ENCODE peak calls at places on chromosomes 2 and 18, in six cellular contexts. Z is LoVo; F is GM12892; G is activated CD4-positive, alpha-beta T cell treated with anti-CD3 and anti-CD28 coated beads, Interleukin-2, amount 50 U/mL, for 48 hours; V is astrocyte of the hippocampus; T is ovary. J is an unnamed sample.

GRCh38 chr2:226060228-226060627 is 660.7 kb downstream of the NYAP2 start:
- DNase-seq in Z (no peak), F (no peak), G (no peak), V (no peak), T (no peak), J (no peak)

GRCh38 chr2:174771631-174772491 is 7.6 kb upstream of the CHRNA1 start:
- DNase-seq in Z (peak), F (peak), G (peak), V (peak), T (peak), J (no peak)

GRCh38 chr2:145914716-145915115 is 1394.8 kb upstream of the ZEB2 start:
- DNase-seq in Z (no peak), F (no peak), G (no peak), V (no peak), T (no peak), J (no peak)

GRCh38 chr18:48531979-48532378 is 6.9 kb upstream of the CTIF start:
- DNase-seq in Z (no peak), F (no peak), G (no peak), V (no peak), T (no peak), J (no peak)

GRCh38 chr2:218898109-218898878 is 17.6 kb downstream of the WNT10A start:
- DNase-seq in Z (peak), F (peak), G (peak), V (peak), T (peak), J (no peak)

GRCh38 chr2:216855614-216856013 is 4.2 kb downstream of the TNP1 start:
- DNase-seq in Z (no peak), F (no peak), G (no peak), V (no peak), T (peak), J (no peak)

GRCh38 chr2:196538646-196539045 is 100.9 kb upstream of the CCDC150 start:
- DNase-seq in Z (no peak), F (no peak), G (no peak), V (no peak), T (no peak), J (no peak)

GRCh38 chr2:45932278-45932975 is 281.0 kb downstream of the PRKCE start:
- DNase-seq in Z (no peak), F (no peak), G (no peak), V (no peak), T (no peak), J (no peak)

GRCh38 chr18:853471-853870 is 41.4 kb upstream of the YES1 start:
- DNase-seq in Z (no peak), F (no peak), G (no peak), V (no peak), T (no peak), J (no peak)

GRCh38 chr2:231124833-231125232 is at the start of gene HTR2B:
- DNase-seq in Z (no peak), F (no peak), G (no peak), V (no peak), T (no peak), J (peak)

GRCh38 chr18:2895391-2895790 is 48.6 kb downstream of the EMILIN2 start:
- DNase-seq in Z (no peak), F (no peak), G (no peak), V (no peak), T (peak), J (no peak)

GRCh38 chr2:3387644-3388411 is 8.3 kb downstream of the TRAPPC12 start:
- DNase-seq in Z (no peak), F (no peak), G (no peak), V (no peak), T (no peak), J (no peak)

J was measured in Jurkat, Clone E6-1.